ENCODE peak calls at places on chromosomes 4 and X, in five cellular contexts. Q is activated naive CD8-positive, alpha-beta T cell treated with anti-CD3 and anti-CD28 coated beads, Interleukin-2, amount 50 U/mL, for 24 hours; T is breast epithelium; X is osteocyte; I is naive thymus-derived CD4-positive, alpha-beta T cell. C is an unnamed sample.

GRCh38 chrX:82973641-82974040 is 534.4 kb upstream of the POU3F4 start:
- DNase-seq in Q (no peak), T (no peak), X (no peak), I (no peak), C (no peak)

GRCh38 chr4:156038772-156039171 is 85.1 kb upstream of the CTSO start:
- DNase-seq in Q (no peak), T (no peak), X (no peak), I (no peak), C (no peak)

GRCh38 chr4:3267576-3268394 is 18.8 kb downstream of the MSANTD1 start:
- DNase-seq in Q (no peak), T (no peak), X (peak), I (no peak), C (no peak)

GRCh38 chr4:84638092-84638491 is 55.2 kb downstream of the CDS1 start:
- DNase-seq in Q (no peak), T (no peak), X (no peak), I (no peak), C (no peak)

GRCh38 chrX:28177202-28177601 is 196.0 kb upstream of the DCAF8L1 start:
- DNase-seq in Q (no peak), T (no peak), X (no peak), I (no peak), C (no peak)

GRCh38 chrX:54301516-54301915 is 56.3 kb downstream of the WNK3 start:
- DNase-seq in Q (no peak), T (no peak), X (no peak), I (no peak), C (no peak)

GRCh38 chr4:101114936-101115372 is 232.4 kb downstream of the PPP3CA start:
- DNase-seq in Q (no peak), T (no peak), X (no peak), I (no peak), C (no peak)

GRCh38 chr4:111689214-111689613 is 456.0 kb upstream of the FAM241A start:
- DNase-seq in Q (no peak), T (no peak), X (no peak), I (no peak), C (no peak)

GRCh38 chrX:69179380-69179911 is 14.2 kb upstream of the PJA1 start:
- DNase-seq in Q (no peak), T (no peak), X (peak), I (no peak), C (no peak)